ENCODE peak calls at places on chromosome 2, in nine cellular contexts. P is activated T-cell treated with anti-CD3 and anti-CD28 coated beads for 1 hour, G is Calu3, Z is endothelial cell, I is heart left ventricle, M is mucosa of descending colon, F is ACHN, J is NCI-H510A treated with DMSO at 0.1 percent for 48 hours, T is iPS DF 6.9. N is an unnamed sample.

GRCh38 chr2:80560298-80560697 is 255.7 kb upstream of the LRRTM1 start:
- DNase-seq in G (no peak), J (no peak), I (no peak), F (no peak), T (no peak), M (no peak), P (no peak), Z (no peak), N (no peak)

GRCh38 chr2:155431004-155431507 is 732.6 kb downstream of the KCNJ3 start:
- DNase-seq in P (no peak), I (no peak), T (no peak), M (no peak), G (no peak), F (no peak), Z (no peak), J (no peak), N (no peak)

GRCh38 chr2:149070681-149071355 is 32.3 kb downstream of the LYPD6B start:
- DNase-seq in M (no peak), I (no peak), G (no peak), F (no peak), Z (no peak), J (no peak), P (no peak), T (no peak), N (no peak)

GRCh38 chr2:149129433-149129832 is 90.9 kb downstream of the LYPD6B start:
- DNase-seq in F (no peak), G (no peak), J (no peak), T (no peak), I (no peak), M (no peak), Z (no peak), P (no peak), N (no peak)

GRCh38 chr2:100822587-100823248 is 2.8 kb downstream of the NPAS2 start:
- DNase-seq in T (no peak), M (no peak), Z (no peak), G (peak), J (no peak), I (no peak), P (no peak), F (no peak), N (no peak)

GRCh38 chr2:170215019-170215418 is 37.1 kb downstream of the MYO3B start:
- DNase-seq in G (no peak), P (no peak), I (no peak), Z (no peak), J (no peak), T (no peak), F (no peak), M (no peak), N (no peak)

GRCh38 chr2:217270801-217271121 is 410.9 kb upstream of the TNP1 start:
- DNase-seq in G (no peak), F (no peak), T (no peak), Z (no peak), I (no peak), M (no peak), P (no peak), J (no peak), N (no peak)

GRCh38 chr2:235003096-235003775 is 51.4 kb downstream of the SH3BP4 start:
- DNase-seq in F (no peak), G (no peak), Z (no peak), T (no peak), M (no peak), I (no peak), P (no peak), J (no peak), N (no peak)

GRCh38 chr2:229775614-229776313 is 61.4 kb upstream of the DNER start:
- DNase-seq in M (no peak), Z (no peak), F (no peak), J (no peak), P (no peak), G (no peak), I (no peak), T (no peak), N (no peak)

GRCh38 chr2:217106650-217107014 is 246.8 kb upstream of the TNP1 start:
- DNase-seq in P (no peak), I (no peak), G (no peak), M (no peak), F (peak), Z (no peak), J (no peak), T (no peak), N (peak)

GRCh38 chr2:221518201-221518936 is 53.7 kb downstream of the EPHA4 start:
- DNase-seq in F (no peak), T (no peak), G (no peak), M (no peak), J (peak), I (no peak), P (no peak), Z (no peak), N (no peak)

GRCh38 chr2:75587954-75588587 is 27.3 kb upstream of the EVA1A start:
- DNase-seq in M (no peak), Z (no peak), P (no peak), G (no peak), J (peak), T (no peak), F (no peak), I (no peak), N (no peak)

GRCh38 chr2:92074549-92074898 is 2796.7 kb upstream of the TEKT4 start:
- DNase-seq in Z (no peak), T (no peak), G (no peak), M (no peak), F (no peak), P (no peak), J (no peak), I (no peak), N (no peak)

GRCh38 chr2:38407111-38407682 is 30.1 kb upstream of the ATL2 start:
- DNase-seq in P (no peak), I (no peak), G (peak), Z (peak), J (no peak), F (no peak), T (no peak), M (no peak), N (no peak)

GRCh38 chr2:70887550-70888229 is 48.0 kb upstream of the ATP6V1B1 start:
- DNase-seq in P (no peak), I (no peak), Z (no peak), F (peak), G (no peak), J (peak), M (peak), T (no peak), N (peak)

GRCh38 chr2:183809404-183809803 is 685.2 kb downstream of the NUP35 start:
- DNase-seq in I (no peak), F (no peak), T (no peak), P (no peak), M (no peak), J (no peak), Z (no peak), G (no peak), N (no peak)

GRCh38 chr2:71190959-71191943 is 35.7 kb downstream of the PAIP2B start:
- DNase-seq in G (no peak), I (no peak), T (no peak), Z (no peak), M (no peak), F (peak), P (no peak), J (peak), N (no peak)

GRCh38 chr2:147623328-147623727 is 221.5 kb upstream of the ACVR2A start:
- DNase-seq in Z (no peak), M (no peak), T (no peak), F (no peak), P (no peak), J (no peak), G (no peak), I (no peak), N (no peak)

GRCh38 chr2:124973396-124973795 is 948.3 kb downstream of the CNTNAP5 start:
- DNase-seq in T (no peak), J (no peak), I (no peak), Z (no peak), P (no peak), M (no peak), G (no peak), F (peak), N (no peak)

GRCh38 chr2:42309366-42309765 is 51.7 kb downstream of the COX7A2L start:
- DNase-seq in T (no peak), G (no peak), F (no peak), P (no peak), J (no peak), I (no peak), M (no peak), Z (no peak), N (no peak)

GRCh38 chr2:24115057-24115456 is 8.1 kb downstream of the PFN4 start:
- DNase-seq in J (no peak), M (no peak), I (no peak), P (no peak), T (no peak), G (no peak), F (no peak), Z (no peak), N (no peak)

GRCh38 chr2:29147963-29148362 is 32.7 kb downstream of the CLIP4 start:
- DNase-seq in M (no peak), J (no peak), P (no peak), G (no peak), Z (no peak), T (no peak), I (no peak), F (no peak), N (peak)

GRCh38 chr2:214810670-214811069 is 1.2 kb upstream of the BARD1 start:
- DNase-seq in P (no peak), T (no peak), G (no peak), J (peak), Z (no peak), F (no peak), I (no peak), M (peak), N (no peak)

GRCh38 chr2:47250576-47251403 is 95.7 kb upstream of the STPG4 start:
- DNase-seq in T (no peak), P (no peak), I (no peak), G (peak), J (peak), F (no peak), M (no peak), Z (no peak), N (no peak)

GRCh38 chr2:174025271-174026121 is 60.3 kb upstream of the SP3 start:
- DNase-seq in J (peak), P (no peak), I (peak), M (peak), F (no peak), Z (no peak), G (no peak), T (no peak), N (peak)

GRCh38 chr2:44342854-44343253 is 18.4 kb downstream of the PREPL start:
- DNase-seq in I (no peak), M (no peak), F (peak), P (no peak), J (no peak), Z (no peak), G (peak), T (no peak), N (peak)

GRCh38 chr2:31051213-31052185 is 86.7 kb downstream of the GALNT14 start:
- DNase-seq in G (no peak), T (no peak), M (no peak), I (no peak), F (no peak), Z (no peak), P (no peak), J (no peak), N (no peak)

GRCh38 chr2:19158899-19159298 is 199.5 kb downstream of the OSR1 start:
- DNase-seq in I (no peak), G (no peak), M (no peak), P (no peak), T (no peak), F (no peak), J (no peak), Z (no peak), N (peak)

GRCh38 chr2:172985139-172985874 is 90.3 kb upstream of the MAP3K20 start:
- DNase-seq in M (no peak), I (peak), P (no peak), T (no peak), G (peak), Z (no peak), J (no peak), F (peak), N (no peak)

GRCh38 chr2:172861163-172861562 is 125.5 kb downstream of the RAPGEF4 start:
- DNase-seq in P (no peak), I (no peak), G (no peak), T (no peak), M (no peak), J (no peak), Z (no peak), F (no peak), N (no peak)

GRCh38 chr2:110994250-110994961 is 126.3 kb upstream of the BCL2L11 start:
- DNase-seq in G (no peak), F (no peak), Z (no peak), T (no peak), J (no peak), P (no peak), I (no peak), M (no peak), N (no peak)

N was measured in neural progenitor cell.